ENCODE peak calls at places on chromosomes 2 and 18, in nine cellular contexts. O, P, W, V, E, K, J, M and Q are unnamed samples. For H3K36me3 and H3K27me3, the result is how much of the 10 kb centered on the place peaks cover.

GRCh38 chr2:203484266-203485112 is 50.6 kb downstream of the RAPH1 start:
- DNase-seq in O (no peak), P (no peak), W (no peak), V (no peak), E (no peak), K (peak), J (peak), M (no peak), Q (peak)

GRCh38 chr2:1824202-1824905 is 80.0 kb upstream of the PXDN start:
- DNase-seq in O (peak), P (no peak), W (peak), V (no peak), E (no peak), K (no peak), J (no peak), M (no peak), Q (no peak)

GRCh38 chr2:94872676-94873361 is 1.6 kb downstream of the TEKT4 start:
- DNase-seq in O (no peak), P (no peak), W (no peak), V (no peak), E (no peak), K (no peak), J (no peak), M (no peak), Q (no peak)

GRCh38 chr2:210502997-210503621 is 26.6 kb upstream of the LANCL1 start:
- DNase-seq in O (peak), P (no peak), W (peak), V (peak), E (no peak), K (peak), J (peak), M (no peak), Q (peak)

GRCh38 chr2:163553601-163554000 is 182.2 kb downstream of the FIGN start:
- DNase-seq in O (no peak), P (no peak), W (no peak), V (no peak), E (no peak), K (no peak), J (no peak), M (no peak), Q (no peak)

GRCh38 chr2:25165992-25166618 is 2.3 kb downstream of the POMC start:
- DNase-seq in O (no peak), P (peak), W (no peak), V (peak), E (no peak), K (no peak), J (peak), M (no peak), Q (no peak)

GRCh38 chr18:30406728-30407127 is 635.8 kb downstream of the DSC3 start:
- DNase-seq in O (no peak), P (no peak), W (no peak), V (no peak), E (no peak), K (no peak), J (no peak), M (no peak), Q (no peak)

GRCh38 chr2:100893753-100894530 is 74.0 kb downstream of the NPAS2 start:
- DNase-seq in O (no peak), P (peak), W (no peak), V (no peak), E (no peak), K (no peak), J (no peak), M (peak), Q (no peak)

GRCh38 chr2:133812826-133813617 is 244.8 kb upstream of the NCKAP5 start:
- DNase-seq in O (no peak), P (no peak), W (no peak), V (no peak), E (no peak), K (no peak), J (no peak), M (no peak), Q (no peak)

GRCh38 chr2:7118606-7119503 is 201.6 kb downstream of the RNF144A start:
- DNase-seq in O (no peak), P (no peak), W (peak), V (no peak), E (no peak), K (no peak), J (peak), M (no peak), Q (no peak)

GRCh38 chr2:223469270-223470057 is 132.7 kb downstream of the SCG2 start:
- DNase-seq in O (peak), P (no peak), W (peak), V (no peak), E (no peak), K (peak), J (no peak), M (no peak), Q (no peak)

GRCh38 chr2:223999862-224000261 is 39.2 kb downstream of the SERPINE2 start:
- DNase-seq in O (no peak), P (no peak), W (no peak), V (no peak), E (no peak), K (no peak), J (no peak), M (no peak), Q (no peak)

GRCh38 chr2:134839649-134840048 is 1.2 kb downstream of the ACMSD start:
- DNase-seq in O (no peak), P (no peak), W (no peak), V (no peak), E (no peak), K (no peak), J (no peak), M (no peak), Q (no peak)

GRCh38 chr2:230899287-230899686 is 25.8 kb downstream of the GPR55 start:
- DNase-seq in O (no peak), P (no peak), W (no peak), V (peak), E (no peak), K (no peak), J (no peak), M (no peak), Q (no peak)

GRCh38 chr2:67240507-67240906 is 156.6 kb upstream of the ETAA1 start:
- DNase-seq in O (no peak), P (no peak), W (no peak), V (no peak), E (no peak), K (no peak), J (no peak), M (no peak), Q (no peak)

GRCh38 chr2:157751462-157752058 is 122.9 kb upstream of the ACVR1C start:
- DNase-seq in O (peak), P (no peak), W (no peak), V (no peak), E (peak), K (no peak), J (peak), M (no peak), Q (peak)

DNA sequence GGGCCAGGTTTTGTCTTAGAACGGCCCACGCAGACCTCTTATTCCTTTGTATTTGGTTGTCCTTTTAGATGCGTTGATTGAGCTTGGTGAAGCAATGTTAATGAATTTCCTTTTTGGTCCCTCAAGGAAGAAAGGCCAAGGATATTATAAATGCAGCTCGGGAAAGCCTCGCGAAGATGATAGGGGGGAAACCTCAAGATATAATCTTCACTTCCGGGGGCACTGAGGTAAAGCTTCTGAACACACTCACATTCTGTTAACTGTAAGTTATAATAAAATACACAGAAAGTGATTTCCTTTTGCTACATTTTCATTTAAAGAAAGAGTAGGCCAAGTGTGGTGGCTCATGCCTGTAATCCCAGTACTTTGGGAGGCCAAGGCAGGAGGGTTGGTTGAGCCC is 7.1 kb downstream of the SCLY start:
- DNase-seq in O (no peak), P (no peak), W (no peak), V (no peak), E (no peak), K (no peak), J (peak), M (no peak), Q (no peak)
- H3K36me3 ChIP-seq in O (half or more), P (under half), W (under half), V (half or more), E (under half), K (half or more), J (half or more), M (under half), Q (under half)

DNA sequence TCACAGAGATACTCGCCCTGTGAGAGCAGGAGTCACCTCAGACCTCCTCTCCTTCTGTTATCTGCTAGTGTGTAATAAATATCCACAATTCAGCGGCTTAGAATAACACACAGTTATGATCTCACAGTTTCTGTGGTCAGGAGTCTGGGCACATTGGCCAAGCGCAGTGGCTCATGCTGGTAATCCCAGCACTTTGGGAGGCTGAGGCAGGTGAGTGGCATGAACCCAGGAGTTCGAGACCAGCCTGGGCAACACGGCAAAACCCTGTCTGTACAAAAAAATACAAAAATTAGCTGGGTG is 77.8 kb downstream of the LRRFIP1 start:
- DNase-seq in O (no peak), P (no peak), W (no peak), V (no peak), E (no peak), K (no peak), J (no peak), M (no peak), Q (no peak)
- H3K4me3 ChIP-seq in O (no peak), P (no peak), W (no peak), V (no peak), E (no peak), K (no peak), J (no peak), M (no peak), Q (no peak)

GRCh38 chr2:23200460-23201113 is 184.4 kb upstream of the KLHL29 start:
- DNase-seq in O (no peak), P (no peak), W (no peak), V (no peak), E (no peak), K (no peak), J (no peak), M (no peak), Q (no peak)
- H3K27me3 ChIP-seq in O (under half), P (under half), W (under half), V (under half), E (under half), K (under half), J (under half), M (under half), Q (under half)

DNA sequence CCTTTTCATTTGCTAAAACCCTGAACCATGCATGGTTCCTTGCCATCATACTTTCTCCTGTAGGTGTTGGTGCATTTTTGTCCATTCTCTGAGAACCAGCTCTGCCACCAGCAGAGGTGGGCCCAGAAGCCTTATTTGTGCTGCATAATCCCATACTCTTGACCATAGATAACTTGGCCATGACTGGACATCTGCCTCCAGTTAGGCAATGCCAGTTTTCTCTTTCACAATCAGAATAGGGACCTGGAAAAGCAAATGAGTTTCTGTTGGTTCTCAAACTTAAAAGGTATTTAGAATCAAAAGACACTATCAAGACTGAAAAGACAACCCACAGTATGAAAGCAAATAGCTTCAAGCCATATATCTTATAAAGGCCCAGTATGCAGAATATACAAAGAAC is 167.3 kb downstream of the MAIP1 start:
- DNase-seq in O (no peak), P (no peak), W (no peak), V (no peak), E (no peak), K (no peak), J (no peak), M (no peak), Q (no peak)
- H3K36me3 ChIP-seq in O (under half), P (under half), W (under half), V (under half), E (under half), K (under half), J (under half), M (under half), Q (under half)

DNA sequence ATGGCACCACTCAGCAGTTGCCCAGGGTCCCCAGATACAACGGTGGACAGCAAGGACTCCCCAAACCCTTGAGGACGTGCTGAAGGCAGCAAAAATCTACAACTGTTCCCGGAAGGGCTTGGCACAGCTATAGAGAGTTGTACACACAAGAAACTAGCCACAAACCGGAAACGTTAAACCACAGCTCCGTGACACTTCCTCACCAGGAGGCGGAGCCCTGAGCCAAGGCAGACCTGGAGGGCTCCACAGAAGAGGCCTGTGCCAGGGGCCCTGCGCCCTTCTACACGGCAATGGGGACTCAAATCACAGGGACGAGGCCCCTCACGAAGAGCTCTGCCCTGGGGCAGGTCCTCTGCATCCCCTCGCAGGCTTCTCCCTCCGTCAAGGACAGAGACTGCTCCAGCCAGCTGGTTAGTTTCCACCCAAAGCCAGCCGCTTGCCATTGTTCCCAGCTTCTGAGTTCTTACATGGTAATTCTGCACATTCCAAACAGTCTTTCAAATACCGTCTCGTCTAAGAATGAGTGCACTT is 133.3 kb downstream of the HDAC4 start:
- DNase-seq in O (peak), P (peak), W (peak), V (peak), E (no peak), K (peak), J (peak), M (peak), Q (peak)
- H3K4me3 ChIP-seq in O (peak), P (peak), W (no peak), V (peak), E (no peak), K (no peak), J (no peak), M (no peak), Q (peak)

GRCh38 chr2:71666094-71666474 is 212.7 kb downstream of the DYSF start:
- DNase-seq in O (no peak), P (no peak), W (no peak), V (no peak), E (no peak), K (no peak), J (no peak), M (no peak), Q (no peak)
- H3K27me3 ChIP-seq in O (under half), P (under half), W (under half), V (under half), E (under half), K (under half), J (under half), M (under half), Q (under half)

GRCh38 chr2:70672990-70673647 is 94.9 kb downstream of the ADD2 start:
- DNase-seq in O (no peak), P (no peak), W (no peak), V (no peak), E (no peak), K (no peak), J (no peak), M (no peak), Q (no peak)
- H3K36me3 ChIP-seq in O (under half), P (under half), W (under half), V (under half), E (under half), K (under half), J (under half), M (under half), Q (under half)

GRCh38 chr2:189442468-189442867 is 1.2 kb downstream of the WDR75 start:
- DNase-seq in O (no peak), P (no peak), W (no peak), V (no peak), E (no peak), K (no peak), J (no peak), M (no peak), Q (no peak)
- H3K4me3 ChIP-seq in O (peak), P (peak), W (no peak), V (no peak), E (peak), K (no peak), J (no peak), M (peak), Q (peak)

GRCh38 chr18:70673834-70674233 is 385.0 kb downstream of the SOCS6 start:
- DNase-seq in O (no peak), P (no peak), W (no peak), V (no peak), E (no peak), K (no peak), J (no peak), M (no peak), Q (no peak)
- H3K27me3 ChIP-seq in O (under half), P (under half), W (under half), V (under half), E (under half), K (under half), J (under half), M (under half), Q (under half)